ENCODE peak calls at places on chromosomes 12 and 14, in four cellular contexts. H, M, N and Z are unnamed samples.
A peak's percentile ranks its signal among the peaks of the same experiment; 100 is the strongest.

GRCh38 chr12:68981536-68981935 is 48.6 kb upstream of the CPM start:
- DNase-seq in M (no peak), H (no peak), N (no peak), Z (no peak)

GRCh38 chr12:93902736-93903562 is 225.8 kb downstream of the CRADD start:
- DNase-seq in M (no peak), N (no peak), H (no peak), Z (peak; percentile 6)

GRCh38 chr12:132904718-132905328 is 17.4 kb upstream of the CHFR start:
- DNase-seq in H (no peak), M (no peak), N (no peak), Z (no peak)

GRCh38 chr14:70714055-70714550 is 72.4 kb downstream of the TTC9 start:
- DNase-seq in H (peak; percentile 28), M (peak; percentile 13), N (peak; percentile 58), Z (peak; percentile 57)

GRCh38 chr14:69005432-69006148 is 26.5 kb upstream of the ACTN1 start:
- DNase-seq in N (peak; percentile 86), M (no peak), H (no peak), Z (peak; percentile 71)

GRCh38 chr14:100610511-100611217 is 23.4 kb upstream of the BEGAIN start:
- DNase-seq in N (peak; percentile 52), H (no peak), M (no peak), Z (no peak)

GRCh38 chr12:663293-663871 is at the start of gene NINJ2:
- DNase-seq in M (no peak), H (no peak), N (no peak), Z (no peak)

GRCh38 chr14:106843951-106844483 is 1317.6 kb downstream of the TMEM121 start:
- DNase-seq in M (peak; percentile 61), H (no peak), N (peak; percentile 23), Z (peak; percentile 78)

GRCh38 chr12:111056618-111057521 is 136.5 kb upstream of the MYL2 start:
- DNase-seq in M (no peak), H (no peak), N (no peak), Z (no peak)

GRCh38 chr12:52551466-52551865 is 1.5 kb downstream of the KRT71 start:
- DNase-seq in H (no peak), M (no peak), N (no peak), Z (no peak)

GRCh38 chr12:64097346-64098105 is 124.6 kb downstream of the KICS2 start:
- DNase-seq in H (no peak), M (no peak), N (no peak), Z (no peak)

GRCh38 chr14:77219591-77219990 is 38.0 kb downstream of the TMEM63C start:
- DNase-seq in M (no peak), H (no peak), N (no peak), Z (no peak)

GRCh38 chr12:48601013-48601756 is 31.3 kb upstream of the LALBA start:
- DNase-seq in N (no peak), M (no peak), H (no peak), Z (no peak)

GRCh38 chr14:100211893-100212292 is 27.1 kb upstream of the YY1 start:
- DNase-seq in H (no peak), M (no peak), N (no peak), Z (no peak)

GRCh38 chr12:13000935-13001724 is 1.1 kb upstream of the HEBP1 start:
- DNase-seq in H (peak; percentile 61), N (peak; percentile 86), M (peak; percentile 63), Z (peak; percentile 41)

GRCh38 chr14:68819260-68819691 is 26.4 kb upstream of the ZFP36L1 start:
- DNase-seq in N (no peak), M (no peak), H (no peak), Z (no peak)

GRCh38 chr12:47067176-47067575 is 12.2 kb upstream of the PCED1B start:
- DNase-seq in H (no peak), M (no peak), N (no peak), Z (no peak)

GRCh38 chr14:50823051-50823762 is 7.8 kb downstream of the NIN start:
- DNase-seq in H (no peak), N (no peak), M (no peak), Z (no peak)

GRCh38 chr14:54529811-54530210 is 20.1 kb downstream of the CGRRF1 start:
- DNase-seq in M (no peak), N (no peak), H (no peak), Z (no peak)

GRCh38 chr14:32028599-32028998 is 48.5 kb upstream of the ARHGAP5 start:
- DNase-seq in N (no peak), M (no peak), H (no peak), Z (peak; percentile 45)

DNA sequence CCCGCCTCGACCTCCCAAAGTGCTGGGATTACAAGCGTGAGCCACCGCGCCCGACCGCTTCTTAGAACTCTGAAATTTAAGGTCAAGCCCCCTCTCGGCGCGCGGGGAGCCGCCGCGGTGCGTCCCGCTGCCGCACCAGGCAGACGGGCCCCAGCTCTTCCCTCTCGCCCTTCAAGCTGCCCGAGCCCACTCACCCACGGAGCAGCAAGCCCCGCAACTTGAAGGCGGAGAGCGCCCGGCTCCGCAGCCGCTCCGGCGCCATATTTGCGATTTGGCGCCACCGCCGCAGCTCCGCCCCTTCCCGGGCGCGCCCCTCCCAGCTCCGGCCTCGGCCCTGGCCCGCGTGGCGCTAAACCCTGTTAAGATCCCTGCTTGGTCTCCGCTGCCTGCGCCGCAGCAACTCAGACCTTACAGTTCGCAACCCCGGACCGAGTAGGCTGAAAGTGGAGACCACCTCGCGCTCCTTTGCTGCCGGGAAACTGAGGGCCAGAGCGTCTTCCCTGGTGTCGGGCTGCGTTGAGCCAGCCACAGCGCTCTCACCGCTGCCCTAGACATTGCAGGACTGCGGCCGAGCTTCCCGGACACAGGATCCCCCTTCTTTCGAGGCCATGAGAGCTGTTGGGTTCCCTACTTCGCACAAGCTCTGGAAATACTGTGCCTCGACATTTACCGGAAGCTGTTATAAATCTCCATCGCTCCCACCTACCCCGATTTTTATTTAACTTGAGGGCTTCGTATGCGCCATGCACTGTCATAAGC is at the start of gene POLE2:
- DNase-seq in H (peak; percentile 54), M (peak; percentile 46), N (peak; percentile 55), Z (peak; percentile 83)
- TF ChIP-seq CTCF in H (no peak), M (no peak), N (no peak), Z (no peak)

GRCh38 chr12:124332068-124332672 is 37.3 kb downstream of the RFLNA start:
- DNase-seq in M (no peak), H (no peak), N (peak; percentile 50), Z (peak; percentile 41)
- TF ChIP-seq CTCF in M (no peak), H (no peak), N (peak; percentile 34), Z (peak; percentile 45)

GRCh38 chr12:18942669-18943068 is 186.9 kb upstream of the PLEKHA5 start:
- DNase-seq in N (no peak), M (no peak), H (no peak), Z (no peak)

GRCh38 chr12:18946106-18946505 is 183.4 kb upstream of the PLEKHA5 start:
- DNase-seq in N (no peak), M (no peak), H (no peak), Z (no peak)

DNA sequence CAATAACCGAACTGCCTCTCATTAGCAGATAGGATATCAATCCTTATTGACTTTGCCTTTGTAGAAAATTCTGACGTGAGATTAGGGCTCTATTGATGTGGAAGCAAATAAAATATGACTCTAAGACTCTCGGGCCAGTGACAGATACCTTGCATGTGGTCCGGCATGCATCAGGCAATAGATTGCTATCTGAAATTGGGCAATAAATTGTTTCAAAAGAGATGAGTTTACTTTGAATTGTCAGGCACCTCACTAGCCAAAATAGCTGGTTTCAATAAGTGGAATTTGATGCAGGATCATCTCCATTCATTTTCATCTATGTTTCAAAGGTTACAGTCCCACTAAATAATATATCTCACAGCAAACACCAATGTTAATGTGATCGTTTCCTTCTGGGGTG is 186.3 kb upstream of the PLEKHA5 start:
- DNase-seq in M (no peak), N (no peak), H (no peak), Z (no peak)
- TF ChIP-seq CTCF in M (no peak), N (no peak), H (no peak), Z (no peak)

GRCh38 chr14:24369907-24370687 is 2.1 kb downstream of the NFATC4 start:
- DNase-seq in H (no peak), N (no peak), M (no peak), Z (no peak)

GRCh38 chr14:24369463-24369862 is 1.5 kb downstream of the NFATC4 start:
- DNase-seq in N (no peak), M (no peak), H (no peak), Z (no peak)

GRCh38 chr14:24367506-24368214 is at the start of gene NFATC4:
- DNase-seq in M (peak; percentile 64), H (peak; percentile 70), N (no peak), Z (peak; percentile 37)

GRCh38 chr14:24368215-24368561 is 204 bp downstream of the NFATC4 start:
- DNase-seq in M (no peak), H (no peak), N (no peak), Z (no peak)

GRCh38 chr14:24368562-24369252 is 723 bp downstream of the NFATC4 start:
- DNase-seq in H (peak; percentile 77), N (no peak), M (no peak), Z (no peak)
- TF ChIP-seq CTCF in H (no peak), N (no peak), M (no peak), Z (no peak)